ENCODE peak calls at places on chromosomes 3 and 15, in eight cellular contexts. H, F, G, B, J, Q, W and K are unnamed samples.
A peak's percentile ranks its signal among the peaks of the same experiment; 100 is the strongest.

GRCh38 chr3:27354161-27354560 is 15.0 kb downstream of the NEK10 start:
- DNase-seq in H (no peak), F (no peak), G (no peak), B (no peak), J (no peak), Q (no peak), W (no peak), K (no peak)

GRCh38 chr3:104909721-104910120 is 457.0 kb upstream of the ALCAM start:
- DNase-seq in H (no peak), F (no peak), G (no peak), B (no peak), J (no peak), Q (no peak), W (no peak), K (no peak)

GRCh38 chr15:42788725-42789124 is 51.8 kb upstream of the CDAN1 start:
- DNase-seq in H (no peak), F (no peak), G (no peak), B (no peak), J (no peak), Q (no peak), W (no peak), K (no peak)

GRCh38 chr3:62558549-62559112 is 185.3 kb upstream of the FEZF2 start:
- DNase-seq in H (no peak), F (peak; percentile 15), G (no peak), B (no peak), J (no peak), Q (peak; percentile 7), W (no peak), K (no peak)

GRCh38 chr3:192419312-192419711 is 308.0 kb downstream of the FGF12 start:
- DNase-seq in H (no peak), F (no peak), G (no peak), B (no peak), J (no peak), Q (no peak), W (no peak), K (no peak)

GRCh38 chr3:172249039-172249438 is 199.2 kb downstream of the GHSR start:
- DNase-seq in H (no peak), F (no peak), G (no peak), B (no peak), J (no peak), Q (no peak), W (no peak), K (no peak)

GRCh38 chr15:57263520-57263919 is 112.8 kb upstream of the CGNL1 start:
- DNase-seq in H (no peak), F (no peak), G (no peak), B (no peak), J (no peak), Q (no peak), W (no peak), K (no peak)

GRCh38 chr15:50452927-50453326 is 28.7 kb downstream of the USP8 start:
- DNase-seq in H (no peak), F (no peak), G (no peak), B (no peak), J (no peak), Q (no peak), W (no peak), K (no peak)

GRCh38 chr15:33960160-33960559 is 8.1 kb upstream of the CHRM5 start:
- DNase-seq in H (no peak), F (no peak), G (no peak), B (no peak), J (no peak), Q (no peak), W (no peak), K (no peak)

GRCh38 chr3:179882322-179882721 is 154.4 kb downstream of the PEX5L start:
- DNase-seq in H (no peak), F (no peak), G (no peak), B (no peak), J (no peak), Q (no peak), W (no peak), K (no peak)

GRCh38 chr3:179655236-179655635 is 2.4 kb downstream of the USP13 start:
- DNase-seq in H (no peak), F (no peak), G (no peak), B (no peak), J (no peak), Q (no peak), W (no peak), K (no peak)

GRCh38 chr3:72183489-72183888 is 398.5 kb upstream of the PROK2 start:
- DNase-seq in H (no peak), F (no peak), G (no peak), B (no peak), J (no peak), Q (no peak), W (no peak), K (no peak)

GRCh38 chr3:53286727-53287412 is 31.0 kb upstream of the TKT start:
- DNase-seq in H (no peak), F (no peak), G (no peak), B (no peak), J (no peak), Q (no peak), W (no peak), K (no peak)

GRCh38 chr3:26029323-26029722 is 239.4 kb downstream of the OXSM start:
- DNase-seq in H (no peak), F (no peak), G (no peak), B (no peak), J (no peak), Q (no peak), W (no peak), K (no peak)

GRCh38 chr3:100401674-100402036 is 316 bp downstream of the LNP1 start:
- DNase-seq in H (no peak), F (peak; percentile 11), G (peak; percentile 29), B (no peak), J (peak; percentile 18), Q (no peak), W (peak; percentile 71), K (no peak)

GRCh38 chr3:169116056-169116693 is 547.3 kb downstream of the MECOM start:
- DNase-seq in H (no peak), F (no peak), G (no peak), B (no peak), J (no peak), Q (peak; percentile 57), W (no peak), K (peak; percentile 55)

GRCh38 chr3:59052803-59053411 is 3.1 kb upstream of the CFAP20DC start:
- DNase-seq in H (peak; percentile 27), F (no peak), G (no peak), B (no peak), J (no peak), Q (peak; percentile 25), W (no peak), K (no peak)

GRCh38 chr3:21750831-21751391 is at the start of gene ZNF385D:
- DNase-seq in H (no peak), F (no peak), G (no peak), B (no peak), J (peak; percentile 39), Q (no peak), W (peak; percentile 76), K (no peak)

GRCh38 chr15:75061272-75061671 is 37.9 kb downstream of the PPCDC start:
- DNase-seq in H (no peak), F (no peak), G (no peak), B (peak; percentile 7), J (no peak), Q (no peak), W (no peak), K (no peak)

GRCh38 chr3:59816312-59816711 is 766.5 kb upstream of the CFAP20DC start:
- DNase-seq in H (no peak), F (no peak), G (no peak), B (no peak), J (no peak), Q (no peak), W (no peak), K (no peak)

GRCh38 chr3:33392703-33393125 is 47.5 kb downstream of the UBP1 start:
- DNase-seq in H (peak; percentile 53), F (no peak), G (no peak), B (no peak), J (no peak), Q (no peak), W (no peak), K (no peak)

GRCh38 chr15:90666135-90666909 is 50.8 kb upstream of the BLM start:
- DNase-seq in H (no peak), F (no peak), G (no peak), B (no peak), J (no peak), Q (no peak), W (no peak), K (no peak)
- H3K4me3 ChIP-seq in H (peak overlapping the region; percentile 66), F (peak overlapping the region; percentile 50), G (peak overlapping the region; percentile 72), B (peak overlapping the region; percentile 52), J (peak overlapping the region; percentile 87), Q (peak overlapping the region; percentile 78), W (peak overlapping the region; percentile 97), K (peak overlapping the region; percentile 78)

DNA sequence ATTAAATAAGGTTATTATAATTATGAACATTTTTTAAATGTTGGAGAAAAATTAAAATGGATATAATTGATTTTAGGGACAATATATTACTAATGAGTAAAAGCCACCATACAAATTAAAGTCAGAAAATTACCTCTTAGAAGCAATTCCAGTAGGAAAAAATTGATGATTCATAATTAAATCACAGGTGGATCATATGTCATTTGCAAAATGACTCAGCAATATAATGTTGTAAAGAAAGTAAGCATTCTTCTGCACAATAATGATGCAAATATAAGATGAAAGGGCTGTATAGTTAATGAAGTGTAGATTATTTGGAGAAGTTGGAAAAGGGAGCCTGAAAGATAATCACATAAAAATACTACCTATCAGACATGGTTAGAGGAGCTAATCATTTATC is 25.8 kb downstream of the ZPLD1 start:
- DNase-seq in H (no peak), F (no peak), G (no peak), B (no peak), J (no peak), Q (no peak), W (no peak), K (no peak)
- TF ChIP-seq POLR2AphosphoS5 in H (no peak), F (no peak), G (no peak), B (no peak), J (no peak), Q (no peak), W (no peak), K (no peak)

GRCh38 chr15:24956131-24956838 is 1.5 kb downstream of the SNRPN start:
- DNase-seq in H (no peak), F (no peak), G (peak; percentile 78), B (no peak), J (peak; percentile 82), Q (peak; percentile 59), W (peak; percentile 90), K (peak; percentile 74)

GRCh38 chr15:24957691-24958090 is 2.9 kb downstream of the SNRPN start:
- DNase-seq in H (no peak), F (no peak), G (no peak), B (no peak), J (no peak), Q (no peak), W (no peak), K (no peak)

GRCh38 chr15:24954783-24955548 is at the start of the genes SNRPN and SNURF:
- DNase-seq in H (no peak), F (no peak), G (peak; percentile 76), B (no peak), J (peak; percentile 53), Q (peak; percentile 30), W (peak; percentile 91), K (peak; percentile 77)

GRCh38 chr15:24955549-24955929 is 752 bp downstream of the SNRPN start:
- DNase-seq in H (no peak), F (no peak), G (no peak), B (no peak), J (no peak), Q (no peak), W (peak; percentile 65), K (no peak)
- TF ChIP-seq POLR2A in H (no peak), F (no peak), G (no peak), B (no peak), J (no peak), Q (no peak), W (no peak), K (no peak)

GRCh38 chr3:146308222-146308621 is 57.3 kb upstream of the PLSCR4 start:
- DNase-seq in H (no peak), F (no peak), G (no peak), B (no peak), J (no peak), Q (no peak), W (no peak), K (no peak)
- H3K4me3 ChIP-seq in H (no peak overlapping the region), F (no peak overlapping the region), G (no peak overlapping the region), B (no peak overlapping the region), J (no peak overlapping the region), Q (no peak overlapping the region), W (no peak overlapping the region), K (no peak overlapping the region)